ENCODE peak calls at places on chromosomes 3 and 15, in seven cellular contexts. S, V, U, C, Q, Y and F are unnamed samples. For H3K36me3, the result is how much of the 10 kb centered on the place peaks cover.

GRCh38 chr3:124620600-124621063 is 109.6 kb upstream of the UMPS start:
- DNase-seq in S (no peak), V (peak), U (no peak), C (peak), Q (peak), Y (no peak), F (peak)

GRCh38 chr15:67783303-67783702 is 42.0 kb upstream of the SKOR1 start:
- DNase-seq in S (no peak), V (peak), U (no peak), C (no peak), Q (no peak), Y (no peak), F (no peak)

GRCh38 chr3:151644986-151645385 is 88.7 kb upstream of the AADACL2 start:
- DNase-seq in S (no peak), V (no peak), U (no peak), C (no peak), Q (no peak), Y (no peak), F (no peak)

GRCh38 chr3:170603770-170604510 is 18.1 kb upstream of the SLC7A14 start:
- DNase-seq in S (no peak), V (no peak), U (no peak), C (no peak), Q (no peak), Y (no peak), F (no peak)

GRCh38 chr3:122295286-122295685 is 29.8 kb upstream of the CSTA start:
- DNase-seq in S (no peak), V (no peak), U (no peak), C (no peak), Q (no peak), Y (no peak), F (no peak)

GRCh38 chr3:102156426-102156825 is 278.4 kb upstream of the ZPLD1 start:
- DNase-seq in S (no peak), V (no peak), U (no peak), C (no peak), Q (no peak), Y (no peak), F (peak)

GRCh38 chr15:34239151-34239761 is 14.4 kb downstream of the EMC4 start:
- DNase-seq in S (no peak), V (no peak), U (no peak), C (no peak), Q (no peak), Y (no peak), F (no peak)

GRCh38 chr15:32119694-32120330 is 89.5 kb downstream of the CHRNA7 start:
- DNase-seq in S (no peak), V (no peak), U (no peak), C (no peak), Q (no peak), Y (no peak), F (no peak)

GRCh38 chr15:41605566-41605965 is 46.6 kb downstream of the TYRO3 start:
- DNase-seq in S (no peak), V (no peak), U (no peak), C (no peak), Q (no peak), Y (no peak), F (no peak)

GRCh38 chr3:13260259-13261103 is 159.6 kb downstream of the NUP210 start:
- DNase-seq in S (no peak), V (no peak), U (no peak), C (no peak), Q (no peak), Y (peak), F (no peak)

GRCh38 chr15:73442968-73443367 is at the start of gene REC114:
- DNase-seq in S (no peak), V (no peak), U (no peak), C (peak), Q (no peak), Y (peak), F (no peak)

GRCh38 chr3:69403406-69403934 is 17.6 kb upstream of the FRMD4B start:
- DNase-seq in S (no peak), V (no peak), U (no peak), C (no peak), Q (no peak), Y (no peak), F (no peak)

GRCh38 chr3:140953028-140953960 is 11.7 kb downstream of the SLC25A36 start:
- DNase-seq in S (no peak), V (no peak), U (no peak), C (peak), Q (no peak), Y (no peak), F (no peak)

GRCh38 chr3:109460961-109461360 is 123.6 kb upstream of the DPPA4 start:
- DNase-seq in S (no peak), V (no peak), U (no peak), C (no peak), Q (no peak), Y (no peak), F (no peak)

GRCh38 chr3:50268276-50268675 is 671 bp upstream of the SEMA3B start:
- DNase-seq in S (no peak), V (no peak), U (no peak), C (no peak), Q (no peak), Y (no peak), F (no peak)

GRCh38 chr3:161163297-161163696 is 57.8 kb upstream of the NMD3 start:
- DNase-seq in S (no peak), V (no peak), U (no peak), C (no peak), Q (no peak), Y (no peak), F (no peak)

GRCh38 chr3:11551019-11551418 is 92.7 kb downstream of the VGLL4 start:
- DNase-seq in S (no peak), V (no peak), U (no peak), C (no peak), Q (no peak), Y (peak), F (no peak)

GRCh38 chr3:185337231-185337816 is 25.6 kb upstream of the MAP3K13 start:
- DNase-seq in S (no peak), V (no peak), U (no peak), C (no peak), Q (peak), Y (no peak), F (peak)
- H3K27ac ChIP-seq in S (no peak), V (no peak), U (no peak), C (no peak), Q (peak), Y (peak), F (peak)

GRCh38 chr15:66733976-66734375 is 31.9 kb downstream of the SMAD6 start:
- DNase-seq in S (peak), V (no peak), U (no peak), C (no peak), Q (no peak), Y (no peak), F (no peak)
- H3K36me3 ChIP-seq in S (under half), V (under half), U (under half), C (under half), Q (under half), Y (under half), F (under half)

GRCh38 chr15:94671845-94672524 is 440.6 kb downstream of the MCTP2 start:
- DNase-seq in S (no peak), V (no peak), U (peak), C (no peak), Q (no peak), Y (no peak), F (no peak)
- H3K27ac ChIP-seq in S (peak), V (no peak), U (no peak), C (no peak), Q (no peak), Y (peak), F (no peak)

DNA sequence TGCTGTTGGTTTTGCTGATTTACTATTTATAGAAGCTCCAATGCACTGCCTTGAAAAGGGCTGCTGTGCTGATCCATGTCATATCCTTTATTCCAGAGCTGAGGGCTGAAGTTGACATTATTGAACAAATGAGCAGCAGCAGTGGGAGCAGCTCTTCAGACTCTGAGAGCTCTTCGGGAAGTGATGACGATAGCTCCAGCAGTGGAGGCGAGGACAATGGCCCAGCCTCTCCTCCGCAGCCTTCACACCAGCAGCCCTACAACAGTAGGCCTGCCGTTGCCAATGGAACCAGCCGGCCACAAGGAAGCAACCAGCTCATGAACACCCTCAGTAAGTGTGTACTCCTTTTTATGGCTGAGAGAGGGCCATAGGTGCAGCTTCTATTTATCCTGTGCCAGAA is 8.8 kb downstream of the EAF1 start:
- DNase-seq in S (no peak), V (no peak), U (no peak), C (no peak), Q (no peak), Y (no peak), F (no peak)
- H3K36me3 ChIP-seq in S (half or more), V (half or more), U (half or more), C (half or more), Q (under half), Y (under half), F (under half)

GRCh38 chr3:172148269-172148668 is 108.9 kb downstream of the FNDC3B start:
- DNase-seq in S (no peak), V (no peak), U (no peak), C (no peak), Q (no peak), Y (no peak), F (no peak)
- H3K27ac ChIP-seq in S (peak), V (no peak), U (peak), C (no peak), Q (peak), Y (no peak), F (peak)

GRCh38 chr3:131494706-131495105 is 8.1 kb downstream of the MRPL3 start:
- DNase-seq in S (no peak), V (no peak), U (no peak), C (no peak), Q (no peak), Y (no peak), F (no peak)
- H3K36me3 ChIP-seq in S (half or more), V (half or more), U (half or more), C (half or more), Q (under half), Y (under half), F (under half)

GRCh38 chr3:61876797-61877196 is 315.4 kb downstream of the PTPRG start:
- DNase-seq in S (no peak), V (no peak), U (no peak), C (no peak), Q (no peak), Y (no peak), F (no peak)
- H3K27ac ChIP-seq in S (no peak), V (no peak), U (no peak), C (no peak), Q (no peak), Y (no peak), F (no peak)